ENCODE peak calls at places on chromosomes 6 and 20, in four cellular contexts. K is ovary, N is H1, X is GM12878. Q is an unnamed sample.

GRCh38 chr6:143141442-143141841 is 80.8 kb downstream of the AIG1 start:
- DNase-seq in K (no peak), N (no peak), X (no peak), Q (no peak)

GRCh38 chr6:9250852-9251251 is 815.5 kb upstream of the SLC35B3 start:
- DNase-seq in K (no peak), N (peak), X (no peak), Q (no peak)

GRCh38 chr20:53381568-53382262 is 211.9 kb downstream of the ZNF217 start:
- DNase-seq in K (no peak), N (no peak), X (no peak), Q (no peak)

GRCh38 chr6:130558131-130558530 is 192.3 kb downstream of the TMEM200A start:
- DNase-seq in K (no peak), N (no peak), X (no peak), Q (no peak)

GRCh38 chr20:23528867-23529431 is 38.0 kb downstream of the CST8 start:
- DNase-seq in K (no peak), N (no peak), X (no peak), Q (no peak)

GRCh38 chr6:127716425-127716930 is 139.5 kb downstream of the C6orf58 start:
- DNase-seq in K (peak), N (no peak), X (no peak), Q (no peak)

GRCh38 chr6:29757701-29758293 is 34.6 kb downstream of the HLA-F start:
- DNase-seq in K (no peak), N (no peak), X (no peak), Q (no peak)

GRCh38 chr20:63114006-63114692 is 101.8 kb downstream of the YTHDF1 start:
- DNase-seq in K (no peak), N (no peak), X (no peak), Q (no peak)

GRCh38 chr6:32700391-32701040 is 34.1 kb upstream of the HLA-DQB1 start:
- DNase-seq in K (peak), N (peak), X (no peak), Q (no peak)

GRCh38 chr6:98014791-98015201 is 731.8 kb upstream of the MMS22L start:
- DNase-seq in K (no peak), N (no peak), X (no peak), Q (no peak)

GRCh38 chr6:717135-717534 is 24.2 kb upstream of the EXOC2 start:
- DNase-seq in K (no peak), N (no peak), X (no peak), Q (no peak)

GRCh38 chr6:145798530-145798929 is 16.1 kb downstream of the FBXO30 start:
- DNase-seq in K (no peak), N (no peak), X (no peak), Q (no peak)

GRCh38 chr20:51286758-51287157 is 255.8 kb downstream of the NFATC2 start:
- DNase-seq in K (no peak), N (no peak), X (no peak), Q (no peak)

GRCh38 chr20:52129611-52130010 is 62.0 kb downstream of the ZFP64 start:
- DNase-seq in K (no peak), N (no peak), X (no peak), Q (peak)

DNA sequence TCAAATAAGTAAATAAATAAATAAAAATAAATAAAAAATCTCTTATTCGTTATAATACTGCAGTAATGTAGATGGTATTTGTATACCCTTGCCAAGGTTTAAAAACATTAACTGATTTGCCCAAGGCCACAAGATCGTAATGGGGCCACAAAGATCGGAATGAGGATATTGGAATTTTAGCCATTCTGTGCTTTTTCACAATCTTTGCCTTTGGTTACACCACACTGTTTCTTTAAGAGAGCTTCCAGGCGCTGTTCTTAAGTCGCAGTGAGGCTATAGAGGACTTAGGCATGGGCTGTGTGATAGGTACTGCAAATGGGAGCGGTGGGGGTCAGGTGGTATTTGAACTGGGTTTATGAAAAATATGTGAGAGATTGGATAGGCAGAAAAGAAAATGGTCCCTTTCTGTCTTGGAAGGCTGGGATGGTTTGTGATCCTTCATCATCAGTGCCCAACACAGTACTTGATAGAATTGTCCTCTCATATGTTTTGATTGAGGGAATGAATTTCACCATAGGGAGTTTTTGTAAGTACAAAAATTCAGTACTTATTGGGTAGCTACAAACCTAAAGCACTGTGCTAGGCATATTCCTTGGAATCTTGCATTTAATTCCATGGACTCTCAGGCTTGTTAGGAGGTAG is 1.4 kb downstream of the NUS1 start:
- DNase-seq in K (no peak), N (no peak), X (no peak), Q (no peak)
- H3K27ac ChIP-seq in K (no peak), N (no peak), X (peak), Q (peak)

GRCh38 chr20:33012327-33013189 is 5.1 kb downstream of the BPIFB2 start:
- DNase-seq in K (no peak), N (no peak), X (no peak), Q (no peak)
- TF ChIP-seq EP300 in K (no peak), N (no peak), X (no peak), Q (no peak)

DNA sequence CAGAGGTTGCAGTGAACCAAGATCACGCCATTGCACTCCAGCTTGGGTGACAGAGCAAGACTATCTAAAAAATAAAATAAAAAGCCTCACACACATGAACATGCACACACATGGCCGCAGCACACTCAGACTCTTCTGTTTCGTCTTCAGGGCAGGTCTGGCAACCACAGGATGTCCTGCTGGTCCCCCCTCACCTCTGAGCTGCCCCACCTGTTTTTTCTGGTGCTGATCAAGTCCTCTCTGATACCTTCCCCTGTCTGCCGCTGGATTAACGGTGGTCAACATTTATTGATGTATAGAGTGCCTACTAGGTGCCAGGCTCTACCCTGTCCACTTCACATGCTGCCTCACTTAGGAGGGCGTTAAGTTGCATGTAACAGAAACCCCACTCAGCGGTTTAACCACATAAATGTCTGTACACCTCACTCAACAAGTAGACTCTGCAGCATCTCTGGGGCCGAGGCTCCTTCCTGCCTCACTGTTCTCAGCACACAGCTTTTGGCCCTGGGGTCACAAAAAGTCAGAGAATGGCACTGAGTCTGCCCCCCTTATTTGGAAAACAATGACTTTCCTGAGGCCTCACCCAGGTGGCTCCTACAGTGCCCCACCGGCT is 4.5 kb upstream of the AP5S1 start:
- DNase-seq in K (no peak), N (no peak), X (no peak), Q (peak)
- H3K27ac ChIP-seq in K (no peak), N (no peak), X (no peak), Q (no peak)

GRCh38 chr20:40714109-40714508 is 25.1 kb upstream of the MAFB start:
- DNase-seq in K (no peak), N (no peak), X (no peak), Q (no peak)
- TF ChIP-seq EP300 in K (no peak), N (no peak), X (no peak), Q (no peak)

DNA sequence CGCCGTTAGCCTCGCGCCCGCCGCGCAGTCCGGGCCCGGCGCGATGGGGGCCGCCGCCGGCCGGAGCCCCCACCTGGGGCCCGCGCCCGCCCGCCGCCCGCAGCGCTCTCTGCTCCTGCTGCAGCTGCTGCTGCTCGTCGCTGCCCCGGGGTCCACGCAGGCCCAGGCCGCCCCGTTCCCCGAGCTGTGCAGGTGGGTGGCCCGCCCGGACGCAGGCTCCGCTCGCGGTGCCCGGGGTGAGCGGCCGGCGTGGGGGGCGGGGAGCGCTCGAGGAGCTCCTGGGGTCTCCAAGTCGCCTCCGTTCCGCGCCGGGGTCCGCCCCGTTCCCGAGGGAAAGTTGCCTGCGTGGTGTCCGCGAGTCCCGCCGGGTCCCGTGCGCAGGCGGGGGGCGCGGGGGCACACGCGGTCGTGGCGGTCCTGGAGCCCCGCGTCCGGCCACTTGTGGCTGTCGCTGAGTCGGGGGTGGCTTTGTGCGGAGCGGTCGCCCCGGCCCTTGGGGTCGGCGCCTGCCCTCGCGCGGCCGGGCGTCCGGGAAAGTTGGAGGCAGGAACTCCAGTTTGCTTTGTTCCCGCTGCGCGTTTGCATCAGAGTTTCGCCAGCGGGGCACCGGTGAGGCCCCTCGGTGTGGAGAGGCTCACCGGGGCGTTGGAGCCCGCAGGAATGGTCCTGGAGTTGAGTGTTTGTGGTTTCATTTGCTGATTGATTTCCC is 476 bp downstream of the IGF2R start:
- DNase-seq in K (peak), N (no peak), X (no peak), Q (peak)
- H3K27ac ChIP-seq in K (peak), N (peak), X (peak), Q (peak)

GRCh38 chr6:168322966-168323365 is 3.4 kb upstream of the DACT2 start:
- DNase-seq in K (no peak), N (no peak), X (no peak), Q (no peak)

GRCh38 chr6:168328086-168328485 is 8.5 kb upstream of the DACT2 start:
- DNase-seq in K (no peak), N (no peak), X (no peak), Q (no peak)

GRCh38 chr6:168330403-168330802 is 10.8 kb upstream of the DACT2 start:
- DNase-seq in K (no peak), N (no peak), X (no peak), Q (no peak)

GRCh38 chr6:168331058-168331457 is 11.5 kb upstream of the DACT2 start:
- DNase-seq in K (no peak), N (no peak), X (no peak), Q (no peak)

GRCh38 chr6:168326294-168327261 is 7.0 kb upstream of the DACT2 start:
- DNase-seq in K (no peak), N (no peak), X (no peak), Q (no peak)
- TF ChIP-seq EP300 in K (no peak), N (no peak), X (no peak), Q (no peak)

GRCh38 chr6:10837009-10837691 is 1.2 kb downstream of the MAK start:
- DNase-seq in K (peak), N (no peak), X (no peak), Q (no peak)
- H3K27ac ChIP-seq in K (no peak), N (no peak), X (no peak), Q (no peak)

DNA sequence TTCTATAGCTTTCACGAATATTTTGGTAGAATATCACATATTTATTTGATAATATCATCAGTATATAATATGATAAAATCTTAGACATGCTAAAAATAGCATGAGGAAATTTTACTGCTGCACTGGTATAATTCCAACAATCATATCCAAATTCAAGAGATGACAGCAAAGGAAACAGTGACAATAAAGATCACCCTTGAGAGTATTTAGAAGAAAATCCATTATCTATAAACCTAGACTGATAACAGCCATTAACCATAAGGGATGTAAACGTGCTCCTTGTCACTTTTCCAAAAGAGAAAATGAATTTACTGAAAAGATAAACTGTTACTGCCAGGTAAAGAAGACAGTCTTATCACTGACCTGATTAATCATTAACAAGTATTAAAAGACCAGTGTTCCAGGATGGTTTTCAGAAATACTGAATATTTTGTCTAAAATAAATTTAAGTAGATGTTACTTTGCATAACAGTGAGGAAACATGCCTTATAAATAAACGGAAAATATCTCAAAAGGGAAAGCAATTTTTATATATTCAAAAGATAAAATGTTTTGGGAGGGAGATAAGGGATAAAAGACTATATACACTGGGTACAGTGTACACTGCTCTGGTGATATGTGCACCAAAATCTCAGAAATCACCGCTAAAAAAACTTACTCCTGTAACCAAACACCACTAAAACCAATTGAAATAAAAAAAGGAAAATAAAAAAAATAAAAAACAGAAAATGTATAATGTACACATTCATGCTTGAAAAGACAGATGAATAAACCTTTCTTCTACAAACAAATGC is 1704.7 kb downstream of the HACE1 start:
- DNase-seq in K (no peak), N (no peak), X (no peak), Q (no peak)
- TF ChIP-seq EP300 in K (no peak), N (no peak), X (no peak), Q (no peak)

Q was measured in esophagus muscularis mucosa.